ENCODE peak calls at places on chromosomes 5 and 9, in five cellular contexts. D is AG04449, W is sigmoid colon, F is DND-41, B is upper lobe of right lung. C is an unnamed sample.

GRCh38 chr5:134077926-134078580 is 36.4 kb upstream of the TCF7 start:
- DNase-seq in W (peak), F (peak), B (no peak), D (no peak), C (no peak)

GRCh38 chr9:73080110-73080683 is 71.5 kb upstream of the ANXA1 start:
- DNase-seq in W (no peak), B (no peak), D (no peak), F (no peak), C (no peak)

GRCh38 chr5:77380636-77381035 is 111.5 kb downstream of the WDR41 start:
- DNase-seq in W (no peak), F (no peak), B (no peak), D (no peak), C (no peak)

GRCh38 chr5:124546643-124547042 is 199.8 kb downstream of the ZNF608 start:
- DNase-seq in F (peak), D (no peak), B (no peak), W (no peak), C (no peak)

GRCh38 chr9:36980148-36980974 is 53.7 kb downstream of the PAX5 start:
- DNase-seq in D (no peak), F (peak), W (peak), B (peak), C (no peak)

GRCh38 chr5:78593465-78593864 is 55.1 kb downstream of the LHFPL2 start:
- DNase-seq in W (no peak), B (no peak), D (no peak), F (no peak), C (no peak)

GRCh38 chr9:126287467-126287866 is 39.2 kb upstream of the MVB12B start:
- DNase-seq in B (no peak), F (no peak), D (no peak), W (no peak), C (no peak)

GRCh38 chr9:124792257-124792975 is 15.5 kb downstream of the OLFML2A start:
- DNase-seq in D (no peak), B (no peak), F (no peak), W (no peak), C (no peak)

GRCh38 chr9:133141833-133142594 is 21.0 kb upstream of the RALGDS start:
- DNase-seq in D (no peak), F (peak), W (peak), B (peak), C (no peak)

GRCh38 chr9:98627291-98627690 is 81.4 kb downstream of the GABBR2 start:
- DNase-seq in W (no peak), D (no peak), B (no peak), F (no peak), C (no peak)

GRCh38 chr9:123319541-123320339 is 36.3 kb upstream of the CRB2 start:
- DNase-seq in F (no peak), W (no peak), D (no peak), B (no peak), C (no peak)

GRCh38 chr9:89954229-89954628 is 349.4 kb downstream of the GADD45G start:
- DNase-seq in F (no peak), D (no peak), W (no peak), B (no peak), C (no peak)

GRCh38 chr5:850511-851006 is at the start of gene ZDHHC11:
- DNase-seq in D (no peak), B (peak), F (no peak), W (peak), C (no peak)

GRCh38 chr5:125798311-125798710 is 624.9 kb upstream of the GRAMD2B start:
- DNase-seq in D (no peak), W (no peak), F (no peak), B (no peak), C (no peak)

GRCh38 chr9:122402403-122403268 is 31.8 kb downstream of the PTGS1 start:
- DNase-seq in W (no peak), B (no peak), D (peak), F (no peak), C (peak)

GRCh38 chr9:100287186-100287585 is 65.6 kb downstream of the TEX10 start:
- DNase-seq in B (no peak), D (no peak), F (no peak), W (no peak), C (no peak)

GRCh38 chr5:169164481-169164925 is 136.4 kb downstream of the SLIT3 start:
- DNase-seq in W (no peak), B (no peak), F (no peak), D (no peak), C (peak)

GRCh38 chr9:34256987-34257585 is 72.0 kb downstream of the KIF24 start:
- DNase-seq in D (no peak), B (no peak), F (peak), W (no peak), C (no peak)

GRCh38 chr5:98902733-98903132 is 26.1 kb downstream of the CHD1 start:
- DNase-seq in F (no peak), D (no peak), B (no peak), W (no peak), C (no peak)

GRCh38 chr5:14946813-14947640 is 75.4 kb upstream of the ANKH start:
- DNase-seq in F (peak), W (no peak), B (no peak), D (no peak), C (no peak)

GRCh38 chr9:20744046-20744630 is 60.1 kb downstream of the FOCAD start:
- DNase-seq in W (no peak), F (no peak), D (no peak), B (no peak), C (no peak)

GRCh38 chr9:4814913-4815312 is 22.2 kb downstream of the RCL1 start:
- DNase-seq in B (no peak), F (no peak), W (no peak), D (no peak), C (no peak)

GRCh38 chr9:131254107-131254491 is 22.2 kb downstream of the FAM78A start:
- DNase-seq in W (no peak), B (no peak), D (no peak), F (no peak), C (no peak)

GRCh38 chr5:131773805-131774204 is 23.0 kb downstream of the FNIP1 start:
- DNase-seq in F (no peak), D (no peak), W (no peak), B (no peak), C (no peak)

GRCh38 chr5:105145152-105145551 is 1582.6 kb upstream of the NUDT12 start:
- DNase-seq in B (no peak), W (no peak), F (no peak), D (no peak), C (no peak)

GRCh38 chr5:61673007-61673735 is 341.1 kb downstream of the ZSWIM6 start:
- DNase-seq in D (no peak), B (no peak), F (no peak), W (no peak), C (peak)

GRCh38 chr5:83414601-83415000 is 56.9 kb upstream of the VCAN start:
- DNase-seq in F (no peak), D (no peak), W (no peak), B (no peak), C (no peak)

GRCh38 chr5:139415221-139415861 is 11.5 kb upstream of the SPATA24 start:
- DNase-seq in D (no peak), B (no peak), F (peak), W (peak), C (no peak)

GRCh38 chr9:6984941-6985578 is 227.3 kb downstream of the KDM4C start:
- DNase-seq in F (no peak), W (no peak), B (no peak), D (no peak), C (no peak)

GRCh38 chr9:134730011-134730760 is 88.6 kb downstream of the COL5A1 start:
- DNase-seq in F (no peak), B (no peak), D (no peak), W (peak), C (no peak)

GRCh38 chr9:16619341-16619740 is 251.1 kb downstream of the BNC2 start:
- DNase-seq in W (no peak), D (no peak), B (no peak), F (no peak), C (no peak)

GRCh38 chr5:173512637-173513435 is 103.6 kb downstream of the BOD1 start:
- DNase-seq in W (no peak), B (no peak), F (no peak), D (no peak), C (no peak)

DNA sequence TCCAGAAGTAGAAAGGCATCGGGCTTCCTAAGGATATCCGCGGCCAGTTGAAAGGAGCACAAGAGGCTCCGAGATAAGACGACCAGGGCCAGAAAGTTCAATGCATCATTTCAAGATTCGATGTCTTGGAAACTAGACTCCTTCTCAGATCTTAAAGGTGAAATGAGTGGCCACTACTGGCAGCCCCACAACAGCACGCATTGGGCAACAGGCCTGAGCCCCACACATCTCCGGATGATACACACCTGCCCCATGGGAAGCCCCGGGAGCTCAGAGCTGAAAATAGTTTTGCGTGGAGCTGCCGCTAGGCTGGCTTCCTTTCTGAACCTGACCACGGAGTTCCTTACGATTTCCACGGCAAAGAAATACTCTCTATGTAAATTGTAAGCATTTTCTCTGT is 204.0 kb downstream of the RAB3C start:
- DNase-seq in F (no peak), W (no peak), D (no peak), B (no peak), C (no peak)
- H3K4me3 ChIP-seq in F (no peak), W (no peak), D (no peak), B (no peak), C (no peak)

DNA sequence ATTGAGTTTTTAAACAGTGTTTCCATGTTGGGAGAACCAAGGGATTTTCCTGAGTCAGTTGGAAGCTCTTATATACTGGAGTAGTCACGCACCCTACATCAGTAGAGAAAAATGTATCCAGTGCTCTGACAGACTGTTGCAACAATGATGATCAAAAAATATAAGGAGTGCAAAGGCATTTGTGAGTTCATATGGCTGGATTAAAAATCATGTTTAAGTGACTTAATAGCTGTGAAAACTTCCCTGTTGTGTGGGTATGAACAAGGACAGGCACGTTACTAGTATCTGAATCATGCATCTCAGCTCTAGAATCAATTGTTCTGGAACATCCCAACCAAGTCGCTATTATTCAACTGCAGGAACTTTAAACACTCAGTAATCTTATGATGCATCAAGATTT is 229.7 kb downstream of the ROR2 start:
- DNase-seq in F (no peak), D (no peak), B (no peak), W (no peak), C (no peak)
- TF ChIP-seq CTCF in F (no peak), D (no peak), B (no peak), W (no peak), C (no peak)

DNA sequence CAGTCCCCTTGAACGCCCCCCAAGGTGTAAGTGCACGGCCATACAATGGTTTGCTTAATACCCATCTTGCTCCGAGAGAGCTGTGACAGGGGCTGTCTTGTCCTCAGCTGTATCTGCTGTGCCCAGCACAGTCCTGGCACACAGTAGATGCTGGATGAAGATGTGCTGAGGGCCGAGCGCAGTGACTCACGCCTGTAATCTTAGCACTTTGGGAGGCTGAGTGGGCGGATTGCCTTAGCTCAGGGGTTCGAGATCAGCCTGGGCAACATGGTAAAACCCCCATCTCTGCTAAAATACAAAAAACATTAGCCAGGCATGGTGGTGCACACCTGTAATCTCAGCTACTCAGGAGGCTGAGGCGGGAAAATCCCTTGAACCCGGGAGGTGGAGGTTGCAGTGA is 53.6 kb downstream of the C9orf50 start:
- DNase-seq in W (no peak), B (no peak), F (no peak), D (no peak), C (no peak)
- H3K4me3 ChIP-seq in W (no peak), B (no peak), F (no peak), D (no peak), C (no peak)

DNA sequence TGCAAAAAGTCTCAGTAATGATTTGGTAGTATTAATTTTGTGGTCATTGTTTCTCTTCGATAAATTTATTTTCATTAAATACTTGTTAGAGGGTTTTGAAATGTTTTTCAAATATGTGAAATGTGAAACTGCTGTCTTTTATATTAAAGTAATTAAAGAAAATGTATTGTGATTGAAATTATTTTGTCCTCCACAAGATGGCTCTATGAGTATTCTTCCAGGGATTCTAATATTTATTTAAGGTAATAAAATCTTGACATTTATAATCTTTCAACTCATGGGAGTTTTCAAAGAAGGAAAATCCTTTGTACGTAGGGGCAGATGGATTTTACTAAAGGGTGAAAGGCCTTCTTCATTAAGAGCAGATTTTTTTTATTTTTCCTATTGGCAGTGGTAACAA is 19.3 kb downstream of the ISOC1 start:
- DNase-seq in F (no peak), D (no peak), B (no peak), W (no peak), C (no peak)
- TF ChIP-seq CTCF in F (no peak), D (no peak), B (no peak), W (peak), C (no peak)

GRCh38 chr5:65612298-65612907 is 11.7 kb downstream of the TRIM23 start:
- DNase-seq in D (no peak), W (no peak), F (no peak), B (no peak), C (no peak)
- H3K4me3 ChIP-seq in D (no peak), W (no peak), F (no peak), B (no peak), C (no peak)

GRCh38 chr5:167603135-167603534 is 688.3 kb upstream of the WWC1 start:
- DNase-seq in F (no peak), D (no peak), W (no peak), B (no peak), C (no peak)

GRCh38 chr5:167614294-167615104 is 676.9 kb upstream of the WWC1 start:
- DNase-seq in F (no peak), D (no peak), W (no peak), B (no peak), C (no peak)

DNA sequence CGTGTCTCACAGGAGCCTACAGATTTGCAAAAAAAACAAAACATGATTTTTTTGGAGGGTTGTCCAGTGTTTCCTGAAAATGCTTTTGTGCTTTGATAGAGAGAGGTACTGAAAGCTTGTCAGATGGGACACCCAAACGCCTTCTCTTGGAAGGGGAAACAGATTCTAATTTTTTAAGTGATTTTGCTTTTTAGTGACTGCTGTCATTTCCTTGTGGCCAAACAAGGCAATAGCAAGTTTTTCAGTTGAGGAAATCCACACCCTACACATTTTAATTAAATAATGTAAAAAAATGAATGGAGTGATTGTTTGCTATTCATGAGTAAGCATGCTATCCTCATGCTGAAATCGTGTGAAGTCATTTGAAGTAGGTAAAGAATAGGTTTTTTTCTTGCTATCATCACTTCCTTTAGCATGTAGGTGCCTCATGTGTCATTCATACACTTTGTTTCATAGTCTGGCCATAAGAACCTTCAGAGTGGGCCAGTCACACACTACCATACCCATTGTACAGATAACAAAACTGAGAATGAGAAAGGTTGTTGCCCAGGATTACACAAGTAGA is 682.7 kb upstream of the WWC1 start:
- DNase-seq in B (no peak), D (no peak), F (no peak), W (no peak), C (no peak)
- TF ChIP-seq CTCF in B (no peak), D (no peak), F (no peak), W (no peak), C (no peak)

DNA sequence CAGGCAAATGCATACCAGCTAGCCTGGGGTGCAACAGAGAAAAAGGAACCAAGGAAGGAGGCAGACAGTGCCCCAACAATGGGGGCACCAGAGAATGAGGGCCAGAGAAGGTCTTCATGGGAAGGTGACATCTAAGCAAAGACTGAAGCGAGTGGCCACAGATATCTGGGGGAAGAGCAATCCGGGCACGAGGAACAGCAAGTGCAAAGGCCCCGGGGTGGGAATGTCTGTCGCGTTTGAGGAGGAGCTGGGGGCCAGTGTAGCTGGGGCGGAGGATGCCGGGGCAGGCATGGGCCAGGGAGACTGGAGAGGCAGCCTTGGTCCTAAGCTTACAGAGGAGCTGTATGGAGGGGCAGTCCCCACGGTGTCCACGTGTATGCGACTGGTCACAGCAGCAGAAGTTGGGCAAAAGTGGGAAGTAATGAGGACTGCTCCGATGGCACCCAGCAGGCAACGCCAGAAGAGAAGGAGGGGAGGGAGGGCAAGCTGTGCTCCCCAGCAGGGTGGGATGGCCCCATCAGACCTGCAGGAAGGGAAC is 19.1 kb downstream of the EEIG1 start:
- DNase-seq in B (no peak), W (no peak), F (no peak), D (no peak), C (no peak)
- H3K4me3 ChIP-seq in B (no peak), W (no peak), F (no peak), D (no peak), C (no peak)

GRCh38 chr9:69834056-69834455 is 13.4 kb downstream of the CFAP95 start:
- DNase-seq in D (no peak), W (no peak), F (no peak), B (no peak), C (no peak)
- TF ChIP-seq CTCF in D (no peak), W (no peak), F (no peak), B (no peak), C (no peak)